ENCODE peak calls at places on chromosomes 6 and 20, in eight cellular contexts. I is tibial nerve, A is stomach, C is colonic mucosa, T is hepatocyte, R is psoas muscle, V is GM23338, E is H9. X is an unnamed sample. For H3K27me3 and H3K4me1, the result is how much of the 10 kb centered on the place peaks cover.

GRCh38 chr20:63178889-63179751 is 36.8 kb downstream of the YTHDF1 start:
- DNase-seq in I (no peak), A (peak), C (peak), T (peak), R (peak), V (peak), E (peak), X (peak)

GRCh38 chr20:38216201-38216600 is 44.3 kb downstream of the KIAA1755 start:
- DNase-seq in I (no peak), A (no peak), C (no peak), T (no peak), R (no peak), V (no peak), E (no peak), X (no peak)

GRCh38 chr6:91731939-91732338 is 1145.1 kb upstream of the MAP3K7 start:
- DNase-seq in I (no peak), A (no peak), C (no peak), T (no peak), R (no peak), V (no peak), E (no peak), X (no peak)

GRCh38 chr20:57907131-57908083 is 197.6 kb upstream of the PMEPA1 start:
- DNase-seq in I (no peak), A (no peak), C (no peak), T (no peak), R (no peak), V (no peak), E (no peak), X (no peak)

GRCh38 chr6:95142661-95143060 is 434.7 kb upstream of the MANEA start:
- DNase-seq in I (no peak), A (no peak), C (no peak), T (no peak), R (no peak), V (no peak), E (no peak), X (no peak)

GRCh38 chr6:13916230-13916944 is 8.4 kb upstream of the RNF182 start:
- DNase-seq in I (no peak), A (no peak), C (no peak), T (peak), R (no peak), V (no peak), E (no peak), X (no peak)

GRCh38 chr6:101614774-101615173 is 221.3 kb downstream of the GRIK2 start:
- DNase-seq in I (no peak), A (no peak), C (no peak), T (no peak), R (no peak), V (peak), E (no peak), X (no peak)

GRCh38 chr6:19837511-19838441 is 606 bp downstream of the ID4 start:
- DNase-seq in I (no peak), A (peak), C (peak), T (peak), R (peak), V (peak), E (peak), X (no peak)

GRCh38 chr6:111604259-111605099 is 1.2 kb downstream of the TRAF3IP2 start:
- DNase-seq in I (peak), A (peak), C (peak), T (peak), R (peak), V (peak), E (no peak), X (no peak)

GRCh38 chr6:10418862-10419748 is 4.2 kb upstream of the TFAP2A start:
- DNase-seq in I (no peak), A (no peak), C (no peak), T (peak), R (no peak), V (peak), E (peak), X (no peak)

GRCh38 chr6:112296122-112296521 is 41.8 kb upstream of the LAMA4 start:
- DNase-seq in I (no peak), A (no peak), C (no peak), T (peak), R (no peak), V (peak), E (peak), X (no peak)

GRCh38 chr6:36757206-36757605 is 59.6 kb downstream of the RAB44 start:
- DNase-seq in I (no peak), A (no peak), C (peak), T (no peak), R (no peak), V (no peak), E (no peak), X (peak)

GRCh38 chr6:132708771-132709170 is 5.1 kb downstream of the VNN1 start:
- DNase-seq in I (no peak), A (no peak), C (no peak), T (no peak), R (no peak), V (no peak), E (no peak), X (no peak)

DNA sequence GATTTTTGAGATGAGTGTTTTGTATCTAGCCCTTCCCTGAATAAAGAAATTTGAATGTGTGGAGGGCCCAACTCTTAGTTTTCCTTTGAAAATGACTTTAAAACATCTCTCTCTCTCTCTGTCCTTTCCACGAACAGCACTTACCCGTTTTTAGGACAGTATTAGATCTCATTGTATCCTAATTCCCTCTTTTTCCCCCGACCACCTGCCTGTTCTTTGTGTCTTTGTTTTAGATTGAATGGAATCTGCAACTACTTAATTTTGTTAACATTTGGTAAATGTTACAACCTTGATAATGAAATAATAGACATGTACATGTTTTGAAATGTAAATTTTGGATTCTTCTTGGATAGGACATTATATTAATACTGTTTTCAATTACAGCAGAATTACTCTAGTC is 3.1 kb downstream of the DSP start:
- DNase-seq in I (no peak), A (no peak), C (no peak), T (no peak), R (no peak), V (no peak), E (no peak), X (no peak)
- H3K27me3 ChIP-seq in I (under half), A (under half), C (under half), T (under half), R (half or more), V (under half), E (under half), X (under half)

DNA sequence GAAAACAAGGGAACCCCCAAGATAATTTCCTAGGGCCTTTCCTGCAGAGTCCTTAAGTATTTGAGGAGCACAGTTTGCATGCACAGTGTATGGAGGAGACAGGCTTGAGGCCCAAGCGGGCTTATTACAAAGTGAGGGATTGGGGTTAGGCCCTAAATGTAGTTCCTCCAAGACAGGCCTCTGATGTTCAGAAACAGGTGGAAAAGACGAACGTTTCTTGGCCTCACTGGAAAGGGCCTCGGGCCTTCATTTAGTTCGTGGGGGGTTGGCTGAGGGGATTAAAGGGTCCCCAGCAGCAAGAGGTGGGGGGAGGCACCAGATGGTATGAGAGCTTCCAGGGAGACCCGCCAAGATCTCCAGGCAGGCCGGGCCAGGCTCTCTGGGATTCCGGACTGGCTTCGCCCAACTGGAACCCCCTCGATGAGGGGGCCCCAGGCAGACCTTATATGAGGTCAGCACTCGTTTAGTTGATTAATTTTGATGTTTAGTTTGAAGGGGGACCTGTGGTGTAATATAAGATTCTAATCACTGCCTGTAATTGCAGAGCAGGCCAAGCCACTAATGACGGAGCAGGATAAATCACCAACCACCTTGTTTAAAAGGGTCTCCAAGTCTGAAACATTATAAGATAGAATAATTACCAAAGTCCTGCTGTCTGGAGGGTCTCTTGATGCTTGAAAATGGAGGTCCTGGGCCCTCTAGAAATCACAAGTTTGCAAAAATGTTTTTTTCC is 2.0 kb downstream of the HMGA1 start:
- DNase-seq in I (no peak), A (no peak), C (peak), T (no peak), R (peak), V (no peak), E (no peak), X (no peak)
- H3K4me1 ChIP-seq in I (under half), A (half or more), C (under half), T (under half), R (under half), V (half or more), E (under half), X (under half)

DNA sequence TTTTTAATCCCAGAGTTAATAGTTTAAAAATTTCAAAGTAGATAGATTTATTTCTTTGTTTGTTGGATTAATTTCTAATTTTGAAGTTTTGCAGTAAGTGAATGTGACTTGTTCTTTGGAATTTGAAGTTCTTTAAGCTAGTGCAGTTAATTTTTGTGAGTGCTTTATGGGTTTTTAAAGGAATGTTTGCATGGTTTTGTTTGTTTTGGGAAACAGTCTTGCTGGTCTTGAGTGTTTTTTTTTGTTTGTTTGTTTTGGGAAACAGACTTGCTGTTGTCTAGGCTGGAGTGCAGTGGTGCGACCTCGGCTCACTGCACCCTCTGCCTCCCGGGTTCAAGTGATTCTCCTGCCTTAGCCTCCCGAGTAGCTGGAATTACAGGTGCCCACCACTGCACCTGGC is 9.5 kb downstream of the PANK2 start:
- DNase-seq in I (no peak), A (no peak), C (no peak), T (no peak), R (no peak), V (no peak), E (no peak), X (no peak)
- H3K27me3 ChIP-seq in I (under half), A (under half), C (under half), T (under half), R (under half), V (under half), E (under half), X (under half)

GRCh38 chr6:154740658-154741057 is 7.4 kb downstream of the SCAF8 start:
- DNase-seq in I (no peak), A (no peak), C (no peak), T (no peak), R (no peak), V (no peak), E (no peak), X (no peak)
- H3K4me1 ChIP-seq in I (under half), A (half or more), C (under half), T (under half), R (half or more), V (under half), E (under half), X (under half)

X was measured in effector memory CD4-positive, alpha-beta T cell.